ENCODE peak calls at places on chromosomes 2 and 18, in four cellular contexts. S is mammary epithelial cell, O is MM.1S, A is MCF 10A. Z is an unnamed sample.

GRCh38 chr2:47204691-47205090 is 49.6 kb upstream of the STPG4 start:
- DNase-seq in A (no peak), S (no peak), O (no peak), Z (no peak)

GRCh38 chr2:154623819-154624218 is 74.7 kb upstream of the KCNJ3 start:
- DNase-seq in S (peak), A (peak), O (peak), Z (no peak)

GRCh38 chr2:120225549-120226065 is 2.4 kb upstream of the TMEM185B start:
- DNase-seq in A (no peak), S (no peak), O (no peak), Z (no peak)

GRCh38 chr2:200747668-200748618 is 63.8 kb upstream of the BZW1 start:
- DNase-seq in A (no peak), S (no peak), O (peak), Z (no peak)

GRCh38 chr2:119408221-119408619 is 23.4 kb upstream of the TMEM37 start:
- DNase-seq in O (peak), S (no peak), A (no peak), Z (no peak)

GRCh38 chr2:181602017-181602416 is 54.9 kb downstream of the CERKL start:
- DNase-seq in O (no peak), A (no peak), S (no peak), Z (no peak)

GRCh38 chr2:200756618-200757321 is 54.9 kb upstream of the BZW1 start:
- DNase-seq in O (no peak), S (peak), A (peak), Z (no peak)

GRCh38 chr2:64359176-64359891 is 94.6 kb upstream of the LGALSL start:
- DNase-seq in O (no peak), S (peak), A (no peak), Z (no peak)

GRCh38 chr2:224971214-224971613 is 71.1 kb downstream of the DOCK10 start:
- DNase-seq in A (peak), S (peak), O (peak), Z (no peak)

GRCh38 chr2:100972452-100972851 is 29.6 kb upstream of the RPL31 start:
- DNase-seq in A (no peak), S (no peak), O (no peak), Z (no peak)

GRCh38 chr2:37340637-37341036 is 3.8 kb upstream of the QPCT start:
- DNase-seq in S (no peak), O (no peak), A (no peak), Z (no peak)

GRCh38 chr2:10038123-10038522 is 5.2 kb upstream of the KLF11 start:
- DNase-seq in S (no peak), O (no peak), A (no peak), Z (no peak)

GRCh38 chr2:86157009-86157556 is 38.2 kb downstream of the IMMT start:
- DNase-seq in S (no peak), A (no peak), O (no peak), Z (no peak)

GRCh38 chr2:231360401-231360800 is 35.1 kb upstream of the B3GNT7 start:
- DNase-seq in A (no peak), S (no peak), O (no peak), Z (no peak)
- TF ChIP-seq CTCF in A (no peak), S (no peak), O (no peak), Z (no peak)

DNA sequence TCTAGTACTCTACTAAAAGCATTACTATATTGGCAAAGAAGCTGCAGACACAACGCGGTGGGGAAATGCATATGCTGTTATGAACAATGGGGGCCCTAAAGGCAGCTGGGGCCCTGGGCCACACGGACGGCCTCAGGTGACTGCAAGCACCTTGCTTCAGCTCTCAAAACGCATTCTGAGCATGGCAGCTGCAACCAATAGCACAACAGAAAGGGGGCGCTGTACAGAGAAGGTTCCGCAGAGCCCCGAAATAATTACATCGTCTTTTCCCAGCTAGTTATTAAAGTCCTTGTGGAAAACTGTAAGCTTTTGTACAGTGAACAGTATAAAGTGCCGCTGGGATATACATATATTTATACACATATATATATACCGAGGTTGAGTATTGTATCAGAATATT is 45.3 kb upstream of the PXDN start:
- DNase-seq in S (no peak), O (no peak), A (no peak), Z (no peak)
- TF ChIP-seq CTCF in S (no peak), O (no peak), A (peak), Z (no peak)

GRCh38 chr18:50709215-50709614 is 110.6 kb downstream of the MRO start:
- DNase-seq in A (no peak), S (no peak), O (no peak), Z (no peak)
- TF ChIP-seq CTCF in A (no peak), S (no peak), O (no peak), Z (no peak)

GRCh38 chr2:186991766-186992417 is 142.9 kb upstream of the ZSWIM2 start:
- DNase-seq in O (no peak), S (no peak), A (no peak), Z (no peak)
- TF ChIP-seq CTCF in O (peak), S (no peak), A (no peak), Z (peak)

DNA sequence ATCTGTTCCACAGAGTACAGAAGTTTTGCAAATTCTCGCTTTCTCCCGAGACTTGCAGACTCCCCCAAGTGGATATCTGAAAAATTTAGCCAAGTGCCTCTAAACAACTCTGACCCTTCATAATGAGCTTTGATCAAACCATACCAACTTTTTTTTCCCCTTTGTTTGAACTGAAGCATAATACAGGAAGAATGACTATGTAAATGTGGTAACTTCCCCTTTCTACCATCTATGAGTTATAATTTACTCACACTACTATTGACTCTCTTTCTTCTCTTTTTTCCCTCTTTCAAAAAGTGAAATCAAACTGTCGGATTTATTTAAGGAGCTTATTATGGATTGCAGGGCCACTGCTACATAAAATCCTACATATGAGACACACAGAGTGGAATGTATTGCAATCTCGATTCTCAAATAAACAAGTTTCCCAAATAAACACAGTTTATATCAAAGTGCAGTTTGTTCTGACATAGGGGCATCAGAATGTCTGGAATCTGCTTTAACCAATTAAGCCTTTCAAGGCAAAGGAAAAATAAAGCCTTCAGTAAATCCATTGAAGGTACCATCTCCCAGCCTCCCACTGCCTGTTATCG is 1.4 kb upstream of the ZNF804A start:
- DNase-seq in O (peak), A (peak), S (no peak), Z (no peak)
- TF ChIP-seq CTCF in O (peak), A (no peak), S (no peak), Z (no peak)

GRCh38 chr18:22378672-22379282 is 38.9 kb downstream of the CTAGE1 start:
- DNase-seq in S (peak), A (peak), O (no peak), Z (no peak)
- TF ChIP-seq CTCF in S (peak), A (no peak), O (peak), Z (peak)

DNA sequence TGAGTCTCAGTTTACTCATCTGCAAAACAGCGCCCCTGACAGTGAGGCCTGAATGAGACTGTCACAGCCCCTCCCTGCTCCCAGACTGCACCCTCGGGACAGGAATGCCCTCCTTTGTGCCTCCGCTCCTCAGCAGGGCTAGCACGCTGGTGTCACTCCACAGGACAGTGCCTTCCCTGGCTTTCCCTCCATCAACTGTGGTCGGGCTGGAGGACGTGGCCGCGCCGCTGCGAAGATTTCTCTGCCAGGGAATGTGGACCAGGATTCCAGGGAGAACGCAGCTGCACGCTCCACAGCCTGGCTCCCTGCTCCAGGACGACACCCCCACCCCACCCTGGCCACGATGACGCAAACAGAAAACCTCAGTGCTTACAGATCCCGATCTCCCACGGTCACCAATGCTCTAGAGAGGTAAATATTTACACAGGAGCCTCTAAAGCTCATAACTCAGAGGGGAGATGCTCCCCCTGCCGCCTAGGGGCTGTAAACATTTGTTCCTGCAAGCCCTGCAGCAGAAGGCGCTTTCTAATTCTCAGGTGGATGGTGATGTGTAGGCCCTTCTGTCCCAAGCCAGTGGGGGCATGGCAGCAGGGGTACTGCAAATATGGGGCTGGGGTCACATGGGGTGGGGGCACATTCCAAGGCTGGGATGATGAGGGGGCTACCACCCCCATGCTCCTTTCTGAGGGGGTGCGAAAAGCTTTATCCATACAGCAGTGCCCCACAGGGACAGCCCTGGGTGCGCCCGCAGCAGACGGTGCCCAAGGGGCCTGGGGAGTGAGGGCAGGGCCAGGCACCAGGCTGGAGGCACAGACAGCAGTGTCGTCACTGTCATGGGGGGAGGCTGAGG is 12.4 kb downstream of the HS6ST1 start:
- DNase-seq in A (peak), O (peak), S (peak), Z (peak)
- TF ChIP-seq CTCF in A (peak), O (no peak), S (peak), Z (peak)

GRCh38 chr18:79950440-79951341 is 762 bp downstream of the SLC66A2 start:
- DNase-seq in S (peak), A (no peak), O (no peak), Z (peak)

GRCh38 chr18:79952996-79953559 is 1.6 kb upstream of the SLC66A2 start:
- DNase-seq in S (no peak), O (no peak), A (no peak), Z (peak)

GRCh38 chr18:79949571-79950439 is 1.6 kb downstream of the SLC66A2 start:
- DNase-seq in S (no peak), O (no peak), A (no peak), Z (peak)

GRCh38 chr18:79952457-79952995 is 1.1 kb upstream of the SLC66A2 start:
- DNase-seq in O (no peak), A (no peak), S (no peak), Z (peak)

GRCh38 chr18:79951545-79952456 is at the start of gene SLC66A2:
- DNase-seq in O (peak), S (peak), A (peak), Z (peak)
- TF ChIP-seq CTCF in O (no peak), S (no peak), A (no peak), Z (peak)

GRCh38 chr2:180122874-180123273 is 115.8 kb upstream of the CWC22 start:
- DNase-seq in A (peak), O (no peak), S (peak), Z (no peak)

GRCh38 chr2:180125245-180125962 is 118.3 kb upstream of the CWC22 start:
- DNase-seq in S (peak), O (peak), A (peak), Z (no peak)

GRCh38 chr2:180128861-180129260 is 121.8 kb upstream of the CWC22 start:
- DNase-seq in S (no peak), A (no peak), O (no peak), Z (no peak)

DNA sequence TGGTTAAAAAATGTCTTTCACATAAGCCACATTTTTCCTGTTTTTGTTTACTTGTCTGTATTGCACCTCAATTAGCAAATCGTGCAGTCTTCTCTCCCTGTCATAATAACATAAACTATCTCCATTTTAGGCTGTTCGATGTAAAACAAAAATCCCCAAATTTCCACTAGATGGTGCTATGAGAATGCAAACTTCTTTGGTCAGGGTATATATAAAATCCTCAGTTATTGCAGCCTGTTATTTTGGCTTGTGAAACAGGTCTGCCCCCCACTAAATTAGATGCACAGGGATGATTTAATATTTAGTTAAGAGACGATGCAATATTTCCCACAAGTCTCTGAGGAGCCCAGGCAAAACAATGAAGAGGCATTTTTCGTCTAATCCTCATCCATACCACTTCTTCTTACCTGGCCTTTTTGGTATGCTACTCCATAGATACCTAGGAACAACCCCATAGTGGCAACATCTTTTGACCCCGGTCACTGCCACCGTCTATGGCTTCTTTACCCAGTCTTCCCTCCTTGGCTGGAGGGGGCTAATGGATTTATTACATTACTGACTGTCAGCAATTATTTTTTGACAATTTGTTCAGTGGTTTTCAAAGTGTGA is 117.3 kb upstream of the CWC22 start:
- DNase-seq in A (peak), O (peak), S (peak), Z (no peak)
- TF ChIP-seq CTCF in A (peak), O (peak), S (peak), Z (peak)

GRCh38 chr2:112942654-112943002 is 31.7 kb downstream of the IL37 start:
- DNase-seq in S (peak), O (no peak), A (peak), Z (no peak)
- TF ChIP-seq CTCF in S (no peak), O (no peak), A (no peak), Z (no peak)